ENCODE peak calls at places on chromosomes 11 and 22, in five cellular contexts. H is OCI-LY7; G is IMR-90; A is cardiac muscle cell; V is CD4-positive, CD25-positive, alpha-beta regulatory T cell. X is an unnamed sample. For H3K4me1 and H3K36me3, the result is how much of the 10 kb centered on the place peaks cover.

GRCh38 chr11:126163074-126163700 is 48.3 kb downstream of the RPUSD4 start:
- DNase-seq in V (no peak), H (no peak), G (peak), A (peak), X (no peak)

GRCh38 chr11:86919557-86920210 is 35.5 kb downstream of the FZD4 start:
- DNase-seq in A (peak), V (no peak), H (peak), G (peak), X (peak)

GRCh38 chr11:71281901-71282300 is 29.5 kb upstream of the SHANK2 start:
- DNase-seq in G (no peak), V (no peak), A (no peak), H (no peak), X (no peak)

GRCh38 chr11:57303990-57304579 is 20.7 kb downstream of the TNKS1BP1 start:
- DNase-seq in G (no peak), A (peak), H (no peak), V (no peak), X (no peak)

GRCh38 chr11:27696112-27696511 is 4.1 kb downstream of the BDNF start:
- DNase-seq in V (no peak), G (peak), A (no peak), H (no peak), X (no peak)

GRCh38 chr11:76694664-76695063 is 24.1 kb upstream of the LRRC32 start:
- DNase-seq in H (no peak), G (peak), V (no peak), A (peak), X (peak)

GRCh38 chr11:121418625-121419114 is 33.4 kb upstream of the SORL1 start:
- DNase-seq in H (peak), A (peak), G (no peak), V (peak), X (peak)

GRCh38 chr11:122246885-122247284 is 130.9 kb upstream of the BLID start:
- DNase-seq in A (no peak), H (no peak), G (peak), V (no peak), X (no peak)

GRCh38 chr22:42273855-42274451 is 3.5 kb upstream of the TCF20 start:
- DNase-seq in G (no peak), A (no peak), V (no peak), H (no peak), X (no peak)

GRCh38 chr11:127098684-127099083 is 98.1 kb upstream of the KIRREL3 start:
- DNase-seq in V (no peak), A (no peak), H (no peak), G (no peak), X (no peak)

GRCh38 chr11:78030429-78031325 is 7.6 kb upstream of the KCTD14 start:
- DNase-seq in A (peak), G (peak), V (no peak), H (no peak), X (peak)

DNA sequence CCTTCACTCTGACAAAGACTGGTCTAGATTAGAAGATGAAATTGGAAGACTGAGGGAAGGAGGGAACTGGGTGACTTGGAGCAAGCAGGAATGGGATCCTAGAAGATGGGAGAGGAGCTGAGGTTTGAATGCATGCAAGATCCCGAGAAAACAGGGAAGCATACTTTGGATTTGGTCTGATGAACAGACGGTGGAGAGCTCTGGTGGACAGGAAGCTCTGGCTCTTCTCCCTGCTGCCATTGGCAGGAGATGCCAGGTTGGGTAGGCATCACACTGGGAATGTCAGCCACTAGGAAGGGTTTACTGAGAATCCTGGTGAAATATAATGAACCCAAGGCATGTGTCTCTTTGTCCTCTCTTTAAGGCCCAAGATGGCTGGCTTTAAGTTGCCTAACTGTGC is 16.5 kb downstream of the NAV2 start:
- DNase-seq in G (no peak), H (no peak), V (no peak), A (no peak), X (no peak)
- H3K4me1 ChIP-seq in G (under half), H (under half), V (under half), A (under half), X (under half)

DNA sequence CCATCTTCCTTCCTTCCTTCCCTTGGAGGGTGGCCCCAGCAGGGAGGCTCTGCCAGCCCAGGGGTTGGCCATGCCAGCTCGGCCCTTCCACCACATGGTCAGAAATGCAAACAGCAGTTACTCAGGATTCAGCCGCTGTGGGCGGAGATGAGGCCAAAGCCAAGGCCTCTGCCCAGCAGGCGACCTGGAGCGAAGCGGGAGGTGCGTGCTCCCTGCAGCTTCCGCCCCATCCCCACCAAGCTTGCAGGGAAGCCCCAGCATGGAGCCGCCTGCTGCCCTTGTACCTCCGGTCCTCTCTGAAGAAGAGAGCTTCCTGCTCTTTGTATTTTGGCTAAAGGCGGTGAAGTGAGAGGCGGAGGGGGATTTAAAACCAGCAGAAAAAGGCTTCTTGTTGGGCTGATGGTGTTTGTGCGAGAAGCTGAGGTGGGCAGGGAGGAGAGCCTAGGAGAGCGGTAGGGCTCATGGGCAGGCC is 50.4 kb downstream of the ANO1 start:
- DNase-seq in A (no peak), V (no peak), H (no peak), G (no peak), X (no peak)
- H3K27ac ChIP-seq in A (no peak), V (no peak), H (no peak), G (peak), X (no peak)

GRCh38 chr11:110319501-110319900 is 23.1 kb upstream of the RDX start:
- DNase-seq in V (no peak), A (no peak), G (no peak), H (no peak), X (no peak)
- H3K36me3 ChIP-seq in V (under half), A (under half), G (under half), H (under half), X (under half)

DNA sequence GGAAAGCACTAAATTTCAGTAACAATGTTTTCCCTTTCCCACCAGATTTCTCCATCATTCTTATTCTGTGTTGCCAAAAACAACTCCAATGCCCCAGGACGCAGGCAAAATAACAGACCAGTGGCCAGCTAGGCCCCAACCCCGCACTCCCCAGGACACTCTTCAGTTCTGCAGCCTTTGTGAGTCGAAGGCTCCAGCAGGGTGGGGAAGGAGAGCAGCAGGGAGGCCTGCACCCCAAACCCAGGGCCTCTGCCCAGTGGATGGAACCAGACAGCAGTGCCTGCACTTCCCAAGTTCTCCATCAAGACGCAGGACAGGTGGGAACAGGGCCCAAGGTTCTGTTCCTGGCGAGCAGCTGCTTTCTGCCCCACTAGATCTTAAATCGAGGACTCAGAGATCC is 34.4 kb downstream of the PPP2R1B start:
- DNase-seq in V (no peak), H (no peak), A (no peak), G (no peak), X (no peak)
- H3K4me1 ChIP-seq in V (under half), H (under half), A (half or more), G (under half), X (under half)

GRCh38 chr11:15599376-15599775 is 484.7 kb downstream of the INSC start:
- DNase-seq in G (no peak), V (no peak), A (no peak), H (no peak), X (no peak)

GRCh38 chr11:15602779-15603178 is 488.1 kb downstream of the INSC start:
- DNase-seq in H (no peak), V (no peak), G (no peak), A (no peak), X (no peak)

GRCh38 chr11:15602042-15602441 is 487.3 kb downstream of the INSC start:
- DNase-seq in H (no peak), G (no peak), V (no peak), A (no peak), X (no peak)

GRCh38 chr11:15605094-15605493 is 490.4 kb downstream of the INSC start:
- DNase-seq in A (no peak), H (no peak), V (no peak), G (no peak), X (no peak)

GRCh38 chr11:15603208-15603607 is 488.5 kb downstream of the INSC start:
- DNase-seq in H (no peak), V (no peak), A (no peak), G (no peak), X (no peak)
- H3K27ac ChIP-seq in H (no peak), V (no peak), A (no peak), G (no peak), X (no peak)

GRCh38 chr22:24404561-24405275 is 22.7 kb upstream of the ADORA2A start:
- DNase-seq in G (no peak), V (no peak), A (no peak), H (no peak), X (no peak)

GRCh38 chr22:24407278-24407665 is 20.1 kb upstream of the ADORA2A start:
- DNase-seq in G (no peak), A (no peak), H (no peak), V (no peak), X (no peak)

GRCh38 chr22:24407884-24408283 is 19.5 kb upstream of the ADORA2A start:
- DNase-seq in G (no peak), A (no peak), H (no peak), V (no peak), X (no peak)

GRCh38 chr22:24406322-24407277 is 20.8 kb upstream of the ADORA2A start:
- DNase-seq in H (no peak), V (no peak), G (no peak), A (no peak), X (no peak)

GRCh38 chr22:24405631-24406321 is 21.6 kb upstream of the ADORA2A start:
- DNase-seq in A (no peak), V (no peak), H (no peak), G (no peak), X (no peak)
- H3K36me3 ChIP-seq in A (under half), V (under half), H (half or more), G (under half), X (under half)

DNA sequence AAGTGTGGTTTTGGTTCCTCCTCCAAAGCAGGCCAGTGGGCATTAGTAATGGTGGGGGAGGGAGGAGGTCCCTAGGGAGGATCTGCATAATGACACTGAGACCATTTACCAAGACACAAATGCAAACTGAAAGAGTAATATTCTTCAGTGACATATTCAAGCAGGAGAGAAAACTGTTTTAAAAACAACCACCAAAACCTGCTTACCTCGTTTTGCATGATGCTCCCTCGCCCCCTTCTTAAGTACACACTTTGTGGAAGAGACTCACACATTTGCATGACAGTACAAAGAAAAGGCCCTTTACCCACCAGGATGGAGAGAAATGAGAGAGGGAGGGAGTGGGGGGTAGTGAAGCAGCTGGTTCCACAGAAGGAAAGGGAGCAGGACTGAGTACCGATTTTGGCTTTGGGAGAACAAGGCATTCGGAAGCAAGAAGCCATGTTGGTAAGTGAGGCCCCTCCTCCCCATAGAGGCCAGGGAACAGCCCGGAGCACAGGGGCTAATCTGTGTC is 13.0 kb upstream of the OPCML start:
- DNase-seq in H (peak), A (no peak), G (no peak), V (no peak), X (no peak)
- H3K4me1 ChIP-seq in H (under half), A (under half), G (under half), V (under half), X (under half)

GRCh38 chr22:40519284-40519947 is 117.1 kb downstream of the MRTFA start:
- DNase-seq in A (no peak), G (no peak), H (no peak), V (peak), X (no peak)
- H3K27ac ChIP-seq in A (no peak), G (no peak), H (no peak), V (peak), X (no peak)